ENCODE peak calls at places on chromosomes 1 and 21, in eight cellular contexts. G is OCI-LY7, I is GM23338, J is neural progenitor cell, V is HCT116, N is GM23248, F is PC-3, L is MM.1S. H is an unnamed sample.

GRCh38 chr1:62457955-62458354 is 21.1 kb downstream of the USP1 start:
- DNase-seq in J (no peak), N (no peak), L (no peak), I (no peak), V (no peak), F (no peak), G (no peak), H (no peak)

GRCh38 chr1:201020040-201020591 is 3.4 kb downstream of the KIF21B start:
- DNase-seq in G (peak; percentile 68), I (peak; percentile 45), L (peak; percentile 86), F (no peak), J (peak; percentile 55), V (no peak), N (no peak), H (no peak)

GRCh38 chr1:16158025-16158424 is 2.2 kb upstream of the EPHA2 start:
- DNase-seq in L (no peak), F (no peak), J (no peak), G (no peak), N (no peak), I (no peak), V (no peak), H (no peak)

GRCh38 chr1:44120398-44120949 is 1.9 kb downstream of the KLF17 start:
- DNase-seq in G (no peak), L (no peak), N (no peak), F (no peak), J (no peak), V (no peak), I (no peak), H (no peak)

GRCh38 chr21:43740497-43741156 is 21.7 kb downstream of the PDXK start:
- DNase-seq in F (no peak), V (no peak), J (peak; percentile 73), N (peak; percentile 53), G (no peak), I (peak; percentile 81), L (no peak), H (peak; percentile 76)

GRCh38 chr1:155139895-155140629 is at the start of gene DPM3:
- DNase-seq in V (peak; percentile 62), I (peak; percentile 96), L (peak; percentile 93), F (peak; percentile 88), N (peak; percentile 93), J (peak; percentile 90), G (peak; percentile 87), H (peak; percentile 90)

GRCh38 chr1:245197121-245197520 is 42.3 kb downstream of the KIF26B start:
- DNase-seq in I (no peak), V (no peak), F (no peak), L (no peak), N (no peak), G (no peak), J (no peak), H (no peak)

GRCh38 chr1:26434161-26434752 is 2.1 kb downstream of the DHDDS start:
- DNase-seq in N (no peak), L (no peak), G (no peak), V (no peak), F (peak; percentile 42), J (no peak), I (no peak), H (no peak)

GRCh38 chr1:33346921-33347649 is 26.2 kb upstream of the A3GALT2 start:
- DNase-seq in V (peak; percentile 40), G (no peak), J (no peak), F (peak; percentile 94), L (no peak), I (no peak), N (peak; percentile 84), H (peak; percentile 65)

GRCh38 chr1:41860771-41861170 is 58.0 kb downstream of the HIVEP3 start:
- DNase-seq in V (no peak), L (no peak), I (no peak), G (no peak), J (no peak), F (no peak), N (no peak), H (no peak)

GRCh38 chr1:165894591-165894990 is 67.2 kb downstream of the UCK2 start:
- DNase-seq in F (peak; percentile 16), J (no peak), G (no peak), I (no peak), L (no peak), N (peak; percentile 54), V (no peak), H (no peak)

GRCh38 chr1:96214982-96215381 is 506.6 kb upstream of the PTBP2 start:
- DNase-seq in I (no peak), J (no peak), N (peak; percentile 4), G (no peak), V (no peak), L (no peak), F (no peak), H (no peak)

GRCh38 chr1:56584910-56585528 is 5.7 kb upstream of the PLPP3 start:
- DNase-seq in L (peak; percentile 50), N (peak; percentile 81), J (peak; percentile 69), F (peak; percentile 78), G (peak; percentile 65), V (peak; percentile 39), I (peak; percentile 80), H (peak; percentile 73)

GRCh38 chr1:207903053-207903452 is 7.9 kb downstream of the CD34 start:
- DNase-seq in J (no peak), G (no peak), I (no peak), N (no peak), F (no peak), L (no peak), V (no peak), H (no peak)

GRCh38 chr1:173661271-173661670 is 8.4 kb downstream of the ANKRD45 start:
- DNase-seq in N (no peak), L (no peak), I (no peak), V (no peak), G (no peak), J (no peak), F (no peak), H (no peak)

GRCh38 chr1:200437556-200438203 is 27.8 kb upstream of the ZNF281 start:
- DNase-seq in F (peak; percentile 27), N (peak; percentile 42), L (peak; percentile 74), V (no peak), G (peak; percentile 4), J (no peak), I (no peak), H (no peak)

GRCh38 chr1:214708321-214708960 is 105.4 kb downstream of the CENPF start:
- DNase-seq in I (no peak), J (no peak), F (peak; percentile 58), V (no peak), N (peak; percentile 52), G (no peak), L (no peak), H (no peak)

GRCh38 chr1:199029855-199030254 is 391.0 kb downstream of the PTPRC start:
- DNase-seq in G (no peak), I (no peak), J (no peak), V (no peak), F (peak; percentile 44), N (peak; percentile 51), L (no peak), H (no peak)

GRCh38 chr1:49197081-49197480 is 420.4 kb upstream of the BEND5 start:
- DNase-seq in J (no peak), F (peak; percentile 60), V (no peak), I (no peak), N (peak; percentile 7), L (no peak), G (no peak), H (no peak)

GRCh38 chr1:56482486-56482885 is 96.9 kb downstream of the PLPP3 start:
- DNase-seq in I (no peak), J (no peak), N (no peak), G (no peak), F (no peak), L (no peak), V (no peak), H (no peak)

DNA sequence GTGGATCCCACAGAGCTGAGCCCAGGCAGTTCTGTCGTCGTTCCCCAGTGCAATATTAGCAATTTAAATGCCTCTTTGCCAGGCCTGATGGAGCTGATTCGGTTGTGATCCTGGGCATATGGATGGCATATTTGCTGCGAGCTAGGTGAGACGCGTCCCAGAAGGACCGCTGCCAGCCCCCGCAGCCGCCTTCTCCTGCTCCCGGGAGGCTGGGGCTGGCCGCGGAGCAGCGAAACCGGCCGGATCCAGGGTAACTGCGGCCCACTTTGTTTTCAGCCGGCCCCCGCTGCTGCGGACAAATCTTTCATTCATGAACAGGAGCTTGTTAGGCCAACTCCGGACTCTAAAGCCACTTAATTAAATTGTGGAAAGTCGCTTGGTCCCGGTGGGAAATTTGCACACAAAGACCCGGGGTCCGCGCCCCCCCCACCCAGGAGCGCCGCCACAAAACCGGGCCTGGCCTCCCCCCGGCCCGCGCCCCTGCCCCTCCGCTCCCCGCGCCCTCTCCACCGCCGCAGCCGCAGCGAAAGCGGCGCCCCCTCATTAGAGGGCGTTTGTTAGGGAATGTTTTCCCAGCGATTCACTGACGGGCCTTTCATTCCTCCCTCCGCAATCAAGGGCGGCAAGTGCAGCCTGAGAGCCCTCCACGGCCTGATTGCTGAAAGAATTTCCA is 383.3 kb downstream of the RRAGC start:
- DNase-seq in J (peak; percentile 89), G (no peak), L (peak; percentile 21), V (no peak), I (peak; percentile 75), F (no peak), N (no peak), H (no peak)
- TF ChIP-seq EZH2phosphoT487 in J (no peak), G (no peak), L (no peak), V (no peak), I (no peak), F (no peak), N (no peak), H (no peak)

GRCh38 chr1:227416156-227416865 is 98.0 kb upstream of the CDC42BPA start:
- DNase-seq in F (no peak), V (no peak), I (no peak), G (no peak), L (no peak), N (peak; percentile 77), J (no peak), H (no peak)
- TF ChIP-seq EZH2phosphoT487 in F (no peak), V (no peak), I (no peak), G (no peak), L (no peak), N (no peak), J (no peak), H (no peak)

DNA sequence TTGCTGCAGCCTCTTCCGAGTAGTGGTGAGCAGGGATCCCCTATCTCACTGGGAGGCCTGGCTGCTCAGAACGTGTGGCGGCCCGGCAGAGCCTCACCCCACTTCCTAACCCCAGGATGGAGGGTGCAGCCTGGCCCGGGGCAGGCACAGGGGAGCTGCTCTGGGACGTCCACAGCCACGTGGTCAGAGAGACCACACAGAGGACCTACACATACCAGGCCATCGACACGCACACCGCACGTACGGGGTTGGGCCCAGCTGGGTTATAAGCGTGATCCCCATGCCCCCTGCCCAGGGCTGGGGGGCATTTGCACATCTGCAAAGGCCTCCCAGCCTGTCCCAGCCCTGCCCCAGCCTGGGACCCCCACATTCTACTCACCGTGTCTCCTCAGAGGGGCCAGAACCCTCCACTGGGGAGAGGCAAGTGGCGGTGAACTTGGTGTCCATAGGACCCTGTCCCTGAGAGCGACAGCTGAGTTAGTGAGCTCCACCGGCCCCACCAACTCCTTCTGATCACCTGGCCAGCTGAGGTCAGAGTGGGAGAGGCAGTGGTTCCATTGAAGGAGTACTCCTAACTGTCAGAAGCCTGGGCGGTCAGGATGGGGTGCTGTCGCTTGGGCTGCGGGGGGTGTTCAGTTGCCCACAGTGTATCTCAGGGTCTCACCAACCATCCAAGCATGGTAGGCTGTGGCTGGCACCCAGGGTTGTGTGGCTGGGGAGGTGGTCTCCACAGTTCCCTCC is 41.1 kb downstream of the TRIM11 start:
- DNase-seq in I (no peak), V (no peak), L (no peak), N (no peak), J (no peak), G (no peak), F (no peak), H (no peak)
- TF ChIP-seq EZH2phosphoT487 in I (no peak), V (no peak), L (no peak), N (no peak), J (no peak), G (no peak), F (no peak), H (no peak)

GRCh38 chr1:205444931-205445652 is 10.8 kb downstream of the BLACAT1 start:
- DNase-seq in I (peak; percentile 97), V (no peak), L (no peak), N (no peak), J (peak; percentile 95), F (no peak), G (peak; percentile 72), H (no peak)
- TF ChIP-seq EZH2phosphoT487 in I (no peak), V (no peak), L (no peak), N (no peak), J (no peak), F (no peak), G (no peak), H (no peak)